ENCODE peak calls at places on chromosome 6, in five cellular contexts. D is HCT116, J is GM12878, X is H1, B is HepG2. H is an unnamed sample. For H3K4me1, the result is how much of the 10 kb centered on the place peaks cover.

GRCh38 chr6:2855061-2855519 is 13.4 kb upstream of the SERPINB1 start:
- DNase-seq in J (no peak), X (no peak), D (no peak), B (no peak), H (no peak)

GRCh38 chr6:89615882-89616281 is 22.7 kb downstream of the LYRM2 start:
- DNase-seq in B (no peak), J (no peak), D (no peak), X (no peak), H (no peak)

GRCh38 chr6:100808638-100809275 is 72.4 kb downstream of the ASCC3 start:
- DNase-seq in J (no peak), X (no peak), D (no peak), B (no peak), H (no peak)

GRCh38 chr6:21678990-21679389 is 85.4 kb downstream of the SOX4 start:
- DNase-seq in B (peak), X (no peak), J (no peak), D (no peak), H (no peak)

GRCh38 chr6:140909156-140909555 is 1223.6 kb upstream of the GJE1 start:
- DNase-seq in X (no peak), D (no peak), B (no peak), J (no peak), H (no peak)

GRCh38 chr6:110217255-110217654 is 37.0 kb downstream of the CDC40 start:
- DNase-seq in B (no peak), X (no peak), D (no peak), J (no peak), H (peak)

GRCh38 chr6:119791746-119792145 is 442.2 kb upstream of the MAN1A1 start:
- DNase-seq in D (peak), J (no peak), X (no peak), B (no peak), H (peak)

GRCh38 chr6:165487347-165487746 is 175.7 kb downstream of the PDE10A start:
- DNase-seq in B (no peak), D (no peak), J (no peak), X (no peak), H (no peak)

GRCh38 chr6:81950877-81951276 is 198.4 kb upstream of the TENT5A start:
- DNase-seq in B (no peak), X (no peak), D (peak), J (peak), H (no peak)

GRCh38 chr6:150048099-150048498 is 20.8 kb downstream of the ULBP3 start:
- DNase-seq in B (no peak), D (no peak), J (no peak), X (no peak), H (no peak)

GRCh38 chr6:32047855-32048766 is 9.9 kb downstream of the CYP21A2 start:
- DNase-seq in D (peak), B (peak), J (no peak), X (peak), H (no peak)

GRCh38 chr6:19849736-19850135 is 12.6 kb downstream of the ID4 start:
- DNase-seq in J (no peak), B (no peak), X (no peak), D (no peak), H (no peak)

GRCh38 chr6:36797653-36798052 is 41.6 kb downstream of the CPNE5 start:
- DNase-seq in B (no peak), X (no peak), J (no peak), D (no peak), H (no peak)

GRCh38 chr6:122696079-122696478 is 83.4 kb upstream of the FABP7 start:
- DNase-seq in D (peak), X (no peak), J (no peak), B (no peak), H (no peak)

GRCh38 chr6:90008908-90009501 is 114.7 kb downstream of the GJA10 start:
- DNase-seq in D (no peak), X (no peak), J (no peak), B (no peak), H (no peak)

GRCh38 chr6:118353564-118353963 is 194.5 kb upstream of the PLN start:
- DNase-seq in D (no peak), X (no peak), J (no peak), B (no peak), H (no peak)

GRCh38 chr6:140415266-140415665 is 1040.8 kb upstream of the CITED2 start:
- DNase-seq in D (no peak), X (no peak), J (no peak), B (no peak), H (no peak)

GRCh38 chr6:2793491-2794151 is 28.4 kb downstream of the WRNIP1 start:
- DNase-seq in J (no peak), X (no peak), D (no peak), B (no peak), H (no peak)

GRCh38 chr6:31741815-31742214 is 2.0 kb downstream of the MSH5 start:
- DNase-seq in D (no peak), J (no peak), X (no peak), B (no peak), H (no peak)

GRCh38 chr6:132995009-132995408 is 180.6 kb downstream of the RPS12 start:
- DNase-seq in B (no peak), X (no peak), D (no peak), J (no peak), H (no peak)

GRCh38 chr6:125014157-125014957 is 52.1 kb downstream of the RNF217 start:
- DNase-seq in B (no peak), J (no peak), D (no peak), X (no peak), H (no peak)

GRCh38 chr6:142079130-142079529 is 53.6 kb upstream of the GJE1 start:
- DNase-seq in X (no peak), J (no peak), D (no peak), B (no peak), H (no peak)

GRCh38 chr6:85015396-85015990 is 251.1 kb upstream of the TBX18 start:
- DNase-seq in D (peak), J (no peak), B (peak), X (peak), H (peak)

GRCh38 chr6:3841711-3842565 is 7.2 kb upstream of the FAM50B start:
- DNase-seq in B (peak), J (no peak), X (no peak), D (no peak), H (no peak)

GRCh38 chr6:10557886-10558285 is 36.7 kb downstream of the GCNT2 start:
- DNase-seq in X (no peak), D (no peak), J (no peak), B (no peak), H (no peak)

GRCh38 chr6:154613137-154613676 is 102.7 kb upstream of the CNKSR3 start:
- DNase-seq in D (no peak), B (no peak), X (no peak), J (no peak), H (no peak)
- TF ChIP-seq ZNF274 in D (no peak), B (no peak), X (no peak), J (no peak), H (no peak)

DNA sequence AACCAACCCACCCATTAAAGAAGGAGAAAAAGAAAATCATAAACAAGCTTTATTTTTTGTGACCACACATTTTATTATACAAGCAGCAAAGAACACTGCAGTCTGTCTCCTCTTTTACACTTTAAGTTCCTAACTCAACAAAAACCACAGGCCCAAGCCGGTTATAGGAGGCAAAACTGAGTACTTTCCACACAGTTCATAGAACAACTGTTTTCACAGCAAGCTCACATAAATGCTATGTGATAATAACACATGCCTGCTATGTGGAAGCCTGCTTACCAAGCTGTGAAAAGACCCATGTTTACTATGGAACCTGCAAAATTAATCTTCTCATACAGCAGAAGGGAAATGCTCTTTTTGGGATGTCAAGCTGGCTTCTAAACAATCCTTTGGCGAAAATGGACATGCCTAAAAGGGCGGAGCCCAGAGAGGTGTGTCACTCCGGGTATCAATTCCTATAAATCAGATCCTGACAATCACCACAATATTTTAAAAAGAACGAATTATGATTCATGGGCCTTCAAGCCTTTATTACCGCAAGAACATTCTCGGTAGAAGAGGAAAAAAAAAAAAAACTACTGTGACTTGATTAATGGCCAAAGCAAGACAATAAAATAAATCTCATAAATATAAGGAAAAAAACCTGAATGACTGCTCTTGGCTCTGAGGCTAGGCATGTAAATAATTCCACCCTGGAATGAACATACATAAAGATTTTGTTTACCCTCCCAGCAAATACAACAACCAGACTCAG is 2.6 kb downstream of the TRERF1 start:
- DNase-seq in D (no peak), B (no peak), J (no peak), X (no peak), H (no peak)
- H3K9ac ChIP-seq in D (no peak), B (no peak), J (no peak), X (no peak), H (no peak)

GRCh38 chr6:16335176-16335575 is 96.8 kb downstream of the GMPR start:
- DNase-seq in X (no peak), J (no peak), D (no peak), B (no peak), H (no peak)

GRCh38 chr6:16333580-16333979 is 95.2 kb downstream of the GMPR start:
- DNase-seq in J (no peak), B (no peak), D (no peak), X (no peak), H (no peak)

GRCh38 chr6:16334671-16335070 is 96.3 kb downstream of the GMPR start:
- DNase-seq in J (no peak), B (no peak), X (no peak), D (no peak), H (no peak)

GRCh38 chr6:16331328-16332174 is 93.2 kb downstream of the GMPR start:
- DNase-seq in B (peak), D (no peak), J (no peak), X (no peak), H (no peak)

DNA sequence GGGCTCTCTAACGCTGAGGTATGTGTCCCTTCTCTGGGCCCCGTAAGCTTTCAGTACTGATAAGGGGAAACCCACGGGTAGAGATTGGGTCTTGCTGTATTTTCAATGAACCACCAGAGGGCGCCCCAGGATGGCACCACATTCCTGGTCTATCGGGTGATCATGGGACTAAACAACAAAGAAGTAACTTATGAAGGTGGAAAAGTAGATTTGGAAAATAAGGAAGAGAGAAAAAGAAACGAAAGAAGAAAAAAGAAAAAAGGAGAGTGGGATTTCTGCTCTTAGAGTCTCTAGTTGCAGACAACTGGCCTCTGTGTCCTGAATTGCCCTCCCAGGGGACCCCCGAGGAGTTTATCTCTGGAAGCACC is 93.8 kb downstream of the GMPR start:
- DNase-seq in B (peak), D (no peak), X (peak), J (peak), H (peak)
- H3K4me1 ChIP-seq in B (under half), D (under half), X (under half), J (under half), H (under half)

GRCh38 chr6:128164254-128164653 is 263.4 kb upstream of the THEMIS start:
- DNase-seq in J (no peak), X (no peak), B (no peak), D (no peak), H (no peak)

GRCh38 chr6:128161263-128161662 is 260.4 kb upstream of the THEMIS start:
- DNase-seq in B (no peak), D (no peak), J (no peak), X (no peak), H (no peak)

GRCh38 chr6:128162423-128162822 is 261.6 kb upstream of the THEMIS start:
- DNase-seq in B (no peak), J (no peak), D (no peak), X (no peak), H (no peak)

GRCh38 chr6:128158496-128158895 is 257.6 kb upstream of the THEMIS start:
- DNase-seq in X (no peak), B (no peak), J (no peak), D (no peak), H (no peak)

DNA sequence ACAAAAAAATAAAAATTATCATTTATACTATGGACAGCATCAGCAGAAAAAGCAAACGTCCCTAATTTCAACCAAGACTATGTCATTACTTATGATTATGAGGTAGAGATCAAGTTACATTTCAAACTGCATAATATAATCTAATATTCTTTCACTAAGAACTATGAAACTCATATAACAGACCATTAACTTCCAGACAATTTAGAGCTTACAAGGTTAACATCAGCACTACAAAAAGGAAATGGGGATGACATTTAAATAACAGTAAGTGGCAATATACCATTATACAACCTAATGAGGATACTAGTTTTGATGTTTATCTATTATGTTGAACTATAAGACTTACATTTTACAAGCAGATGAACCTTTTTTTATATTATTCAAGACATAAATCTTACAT is 261.0 kb upstream of the THEMIS start:
- DNase-seq in X (no peak), D (no peak), B (no peak), J (no peak), H (no peak)
- TF ChIP-seq ZNF274 in X (no peak), D (no peak), B (no peak), J (no peak), H (no peak)

GRCh38 chr6:40788661-40789111 is 201.5 kb upstream of the LRFN2 start:
- DNase-seq in D (no peak), J (no peak), B (no peak), X (no peak), H (no peak)
- H3K9ac ChIP-seq in D (no peak), J (no peak), B (no peak), X (no peak), H (no peak)

GRCh38 chr6:88367248-88367647 is 201.1 kb upstream of the CNR1 start:
- DNase-seq in D (no peak), B (no peak), J (no peak), X (no peak), H (no peak)
- H3K4me1 ChIP-seq in D (under half), B (under half), J (under half), X (under half), H (under half)

H was measured in NT2/D1.